ENCODE peak calls at places on chromosomes 16 and 17, in seven cellular contexts. U is DND-41, B is NAMALWA, T is fibroblast of lung, A is AG09319, X is T-helper 2 cell, K is NCI-H460. H is an unnamed sample.

GRCh38 chr17:82399030-82399429 is 19.1 kb upstream of the HEXD start:
- DNase-seq in K (no peak), B (no peak), T (peak), A (peak), X (no peak), U (no peak), H (no peak)

GRCh38 chr17:65495255-65496060 is 66.0 kb downstream of the AXIN2 start:
- DNase-seq in K (no peak), A (no peak), U (peak), X (no peak), T (no peak), B (no peak), H (no peak)

GRCh38 chr17:8430966-8431365 is 4.7 kb upstream of the NDEL1 start:
- DNase-seq in T (peak), U (no peak), B (no peak), K (no peak), A (peak), X (no peak), H (no peak)

GRCh38 chr16:89531821-89532526 is 23.8 kb downstream of the SPG7 start:
- DNase-seq in X (no peak), B (no peak), T (no peak), U (no peak), K (no peak), A (no peak), H (no peak)

GRCh38 chr17:75524971-75525805 is at the start of gene LLGL2:
- DNase-seq in U (no peak), A (no peak), T (peak), B (peak), K (peak), X (peak), H (peak)

GRCh38 chr17:9566067-9566466 is 9.6 kb downstream of the STX8 start:
- DNase-seq in U (peak), A (no peak), T (no peak), X (no peak), B (no peak), K (no peak), H (peak)

GRCh38 chr17:34408439-34408838 is 45.4 kb upstream of the CCL1 start:
- DNase-seq in U (peak), A (no peak), T (no peak), B (no peak), K (no peak), X (no peak), H (no peak)

GRCh38 chr17:45794840-45795239 is 10.7 kb downstream of the CRHR1 start:
- DNase-seq in K (no peak), T (no peak), U (no peak), A (no peak), B (no peak), X (no peak), H (no peak)

GRCh38 chr16:75217389-75217851 is 1.4 kb upstream of the CTRB1 start:
- DNase-seq in U (no peak), X (no peak), K (no peak), B (no peak), T (no peak), A (no peak), H (no peak)

GRCh38 chr17:78359216-78359935 is 501 bp downstream of the SOCS3 start:
- DNase-seq in X (no peak), A (no peak), K (peak), U (no peak), T (peak), B (no peak), H (no peak)

GRCh38 chr16:31134625-31135534 is 647 bp downstream of the PRSS8 start:
- DNase-seq in T (peak), U (no peak), B (no peak), X (no peak), A (no peak), K (no peak), H (no peak)

GRCh38 chr17:58360664-58361063 is 8.7 kb upstream of the SUPT4H1 start:
- DNase-seq in K (no peak), X (no peak), A (no peak), T (no peak), B (no peak), U (no peak), H (no peak)

GRCh38 chr17:27247071-27247957 is 46.6 kb upstream of the WSB1 start:
- DNase-seq in X (no peak), K (peak), A (peak), T (peak), U (no peak), B (no peak), H (no peak)

GRCh38 chr16:69443809-69444611 is 19.6 kb downstream of the CYB5B start:
- DNase-seq in K (peak), B (no peak), T (peak), U (no peak), X (no peak), A (no peak), H (no peak)

H was measured in KBM-7.